ENCODE peak calls at places on chromosomes 3 and 15, in five cellular contexts. J, P, R, A and V are unnamed samples.

GRCh38 chr3:114104414-114104813 is 47.9 kb downstream of the QTRT2 start:
- DNase-seq in J (no peak), P (no peak), R (peak; percentile 46), A (no peak), V (no peak)

GRCh38 chr3:114405202-114405601 is 111.4 kb downstream of the TIGIT start:
- DNase-seq in J (no peak), P (peak; percentile 14), R (no peak), A (no peak), V (no peak)

GRCh38 chr15:38667875-38668274 is 103.3 kb upstream of the RASGRP1 start:
- DNase-seq in J (no peak), P (no peak), R (no peak), A (no peak), V (no peak)

GRCh38 chr3:140216249-140216648 is 281.3 kb downstream of the CLSTN2 start:
- DNase-seq in J (no peak), P (no peak), R (no peak), A (no peak), V (peak; percentile 10)

GRCh38 chr3:114427407-114428172 is 133.8 kb downstream of the TIGIT start:
- DNase-seq in J (no peak), P (no peak), R (no peak), A (no peak), V (no peak)

GRCh38 chr15:87287156-87287555 is 969.4 kb downstream of the NTRK3 start:
- DNase-seq in J (no peak), P (no peak), R (peak; percentile 0), A (no peak), V (no peak)

GRCh38 chr15:56082263-56082761 is 88.9 kb upstream of the NEDD4 start:
- DNase-seq in J (no peak), P (no peak), R (no peak), A (no peak), V (no peak)

GRCh38 chr3:38548154-38548931 is 52.2 kb downstream of the EXOG start:
- DNase-seq in J (no peak), P (peak; percentile 81), R (no peak), A (no peak), V (peak; percentile 55)

GRCh38 chr3:56323986-56324420 is 144.3 kb downstream of the ERC2 start:
- DNase-seq in J (peak; percentile 24), P (no peak), R (peak; percentile 49), A (no peak), V (no peak)

GRCh38 chr15:100681335-100681746 is 79.0 kb downstream of the ASB7 start:
- DNase-seq in J (no peak), P (no peak), R (no peak), A (peak; percentile 12), V (no peak)

GRCh38 chr3:48685293-48685602 is 467 bp downstream of the NCKIPSD start:
- DNase-seq in J (no peak), P (no peak), R (no peak), A (no peak), V (no peak)

GRCh38 chr3:48682786-48683185 is 2.9 kb downstream of the NCKIPSD start:
- DNase-seq in J (no peak), P (no peak), R (no peak), A (no peak), V (no peak)

GRCh38 chr3:48684480-48685143 is 1.1 kb downstream of the NCKIPSD start:
- DNase-seq in J (no peak), P (peak; percentile 19), R (peak; percentile 38), A (no peak), V (no peak)

GRCh38 chr3:48685603-48686511 is at the start of gene NCKIPSD:
- DNase-seq in J (peak; percentile 92), P (peak; percentile 89), R (peak; percentile 69), A (peak; percentile 92), V (peak; percentile 88)

DNA sequence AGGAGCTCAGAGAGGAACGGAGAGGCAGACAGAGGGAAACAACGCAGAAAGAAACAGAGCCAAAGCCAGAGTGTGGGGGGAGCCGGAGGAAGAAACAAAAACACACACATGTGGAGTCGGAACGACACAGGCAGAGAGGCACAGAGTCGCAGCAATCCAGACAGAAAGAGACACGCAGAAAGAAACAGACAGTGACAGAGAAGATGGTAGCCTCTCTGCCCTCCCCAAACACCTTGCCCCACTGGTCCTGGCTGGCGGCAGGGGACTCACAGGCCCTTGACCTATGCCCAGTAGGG is 1.7 kb downstream of the NCKIPSD start:
- DNase-seq in J (no peak), P (no peak), R (no peak), A (no peak), V (no peak)
- H3K4me1 ChIP-seq in J (peaks cover 9% of the 10 kb centered on the region), P (peaks cover 5% of the 10 kb centered on the region), R (peaks cover 47% of the 10 kb centered on the region), A (peaks cover 19% of the 10 kb centered on the region), V (peaks cover 29% of the 10 kb centered on the region)

GRCh38 chr15:77494073-77494472 is 73.4 kb downstream of the HMG20A start:
- DNase-seq in J (no peak), P (no peak), R (no peak), A (no peak), V (no peak)

GRCh38 chr15:77496710-77497107 is 76.0 kb downstream of the HMG20A start:
- DNase-seq in J (peak; percentile 60), P (peak; percentile 63), R (peak; percentile 97), A (peak; percentile 81), V (peak; percentile 68)

GRCh38 chr15:77497942-77498361 is 77.3 kb downstream of the HMG20A start:
- DNase-seq in J (no peak), P (no peak), R (peak; percentile 29), A (no peak), V (no peak)

GRCh38 chr15:77497108-77497737 is 76.5 kb downstream of the HMG20A start:
- DNase-seq in J (no peak), P (no peak), R (no peak), A (no peak), V (no peak)

GRCh38 chr15:77495806-77496589 is 75.3 kb downstream of the HMG20A start:
- DNase-seq in J (no peak), P (no peak), R (peak; percentile 43), A (no peak), V (no peak)
- H3K9ac ChIP-seq in J (no peak overlapping the region), P (no peak overlapping the region), R (no peak overlapping the region), A (no peak overlapping the region), V (no peak overlapping the region)

GRCh38 chr3:9778518-9779129 is 8.9 kb upstream of the CAMK1 start:
- DNase-seq in J (no peak), P (no peak), R (no peak), A (no peak), V (no peak)

GRCh38 chr3:9776896-9777694 is 7.3 kb upstream of the CAMK1 start:
- DNase-seq in J (no peak), P (no peak), R (no peak), A (no peak), V (no peak)

GRCh38 chr3:9779197-9779596 is 9.4 kb upstream of the CAMK1 start:
- DNase-seq in J (no peak), P (no peak), R (no peak), A (no peak), V (no peak)

GRCh38 chr3:9777695-9778023 is 7.9 kb upstream of the CAMK1 start:
- DNase-seq in J (no peak), P (no peak), R (no peak), A (no peak), V (no peak)

GRCh38 chr3:9778102-9778501 is 8.4 kb upstream of the CAMK1 start:
- DNase-seq in J (no peak), P (no peak), R (peak; percentile 82), A (no peak), V (no peak)
- H3K4me1 ChIP-seq in J (no peaks in the 10 kb centered on the region), P (no peaks in the 10 kb centered on the region), R (peaks cover 3% of the 10 kb centered on the region), A (no peaks in the 10 kb centered on the region), V (peaks cover 28% of the 10 kb centered on the region)

GRCh38 chr3:50627407-50628051 is 10.6 kb downstream of the MAPKAPK3 start:
- DNase-seq in J (no peak), P (no peak), R (peak; percentile 69), A (no peak), V (peak; percentile 43)

GRCh38 chr3:50626406-50626805 is 9.5 kb downstream of the MAPKAPK3 start:
- DNase-seq in J (no peak), P (no peak), R (no peak), A (no peak), V (peak; percentile 86)

GRCh38 chr3:50625131-50625878 is 8.4 kb downstream of the MAPKAPK3 start:
- DNase-seq in J (peak; percentile 60), P (no peak), R (no peak), A (no peak), V (peak; percentile 56)

GRCh38 chr3:50624634-50625033 is 7.7 kb downstream of the MAPKAPK3 start:
- DNase-seq in J (no peak), P (no peak), R (no peak), A (no peak), V (no peak)

DNA sequence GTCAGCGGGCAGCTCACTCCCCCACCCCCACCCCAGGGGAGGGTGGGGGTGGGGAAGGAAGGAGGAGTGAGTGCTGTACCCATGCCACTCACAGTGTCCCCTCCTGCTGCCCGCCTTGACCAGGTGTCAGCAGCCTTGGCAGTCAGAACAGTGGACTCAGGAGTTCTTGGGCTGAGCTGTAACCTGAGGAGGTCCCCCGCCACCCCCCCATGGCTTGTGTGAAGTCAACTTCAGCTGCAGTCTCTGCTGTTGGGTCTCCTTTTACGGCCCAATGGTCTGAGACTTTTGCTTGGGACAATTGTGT is 8.9 kb downstream of the MAPKAPK3 start:
- DNase-seq in J (no peak), P (no peak), R (no peak), A (no peak), V (peak; percentile 35)
- H3K9ac ChIP-seq in J (no peak overlapping the region), P (no peak overlapping the region), R (no peak overlapping the region), A (peak overlapping the region; percentile 4), V (peak overlapping the region; percentile 56)